ENCODE peak calls at places on chromosomes 5 and 9, in five cellular contexts. R is HuH-7; P is lung; Y is stimulated activated naive CD4-positive, alpha-beta T cell; E is stimulated activated CD8-positive, alpha-beta memory T cell treated with anti-CD3 and anti-CD28 coated beads, Interleukin-7, amount 100 ng/mL, for 24 hours. F is an unnamed sample.

GRCh38 chr5:126031989-126032716 is 391.1 kb upstream of the GRAMD2B start:
- DNase-seq in Y (no peak), E (no peak), P (no peak), R (no peak), F (no peak)

GRCh38 chr9:134870311-134870694 is 10.3 kb upstream of the FCN2 start:
- DNase-seq in Y (no peak), P (no peak), R (no peak), E (no peak), F (no peak)

GRCh38 chr5:65769539-65769938 is 47.5 kb downstream of the NLN start:
- DNase-seq in R (no peak), Y (no peak), P (no peak), E (no peak), F (no peak)

GRCh38 chr5:154197801-154198461 is 7.4 kb downstream of the GALNT10 start:
- DNase-seq in Y (no peak), P (peak), R (no peak), E (no peak), F (no peak)

GRCh38 chr9:121633736-121634135 is 17.7 kb upstream of the DAB2IP start:
- DNase-seq in Y (no peak), P (no peak), E (no peak), R (no peak), F (no peak)

GRCh38 chr9:71465392-71465791 is 302.9 kb downstream of the CEMIP2 start:
- DNase-seq in P (no peak), R (no peak), Y (no peak), E (no peak), F (no peak)

GRCh38 chr5:156529902-156530301 is 202.9 kb downstream of the SGCD start:
- DNase-seq in R (no peak), P (no peak), Y (no peak), E (no peak), F (no peak)

GRCh38 chr9:118230319-118230718 is 526.1 kb downstream of the TLR4 start:
- DNase-seq in E (no peak), P (no peak), R (no peak), Y (no peak), F (no peak)

GRCh38 chr5:149264432-149265069 is 7.1 kb upstream of the AFAP1L1 start:
- DNase-seq in E (no peak), R (peak), Y (peak), P (peak), F (no peak)

GRCh38 chr9:133771486-133772482 is 33.6 kb upstream of the SARDH start:
- DNase-seq in P (no peak), Y (no peak), R (no peak), E (no peak), F (no peak)

GRCh38 chr5:176702952-176703641 is 55.8 kb downstream of the TSPAN17 start:
- DNase-seq in P (no peak), E (no peak), R (no peak), Y (no peak), F (no peak)

GRCh38 chr9:127018935-127019334 is 103.5 kb downstream of the ANGPTL2 start:
- DNase-seq in E (no peak), P (no peak), Y (no peak), R (no peak), F (no peak)

GRCh38 chr9:14314929-14315753 is 1.2 kb upstream of the NFIB start:
- DNase-seq in Y (no peak), E (no peak), R (peak), P (peak), F (no peak)

GRCh38 chr5:110734101-110734500 is 4.7 kb upstream of the SLC25A46 start:
- DNase-seq in E (no peak), P (no peak), Y (no peak), R (no peak), F (no peak)

GRCh38 chr9:36995927-36996471 is 38.1 kb downstream of the PAX5 start:
- DNase-seq in R (peak), Y (peak), P (no peak), E (peak), F (no peak)

GRCh38 chr9:136720251-136720886 is 8.0 kb downstream of the DIPK1B start:
- DNase-seq in Y (no peak), E (no peak), P (no peak), R (no peak), F (no peak)

GRCh38 chr5:88188458-88189132 is 80.0 kb downstream of the TMEM161B start:
- DNase-seq in P (no peak), R (no peak), Y (no peak), E (no peak), F (no peak)

GRCh38 chr9:13568851-13569618 is 289.5 kb upstream of the MPDZ start:
- DNase-seq in R (no peak), Y (no peak), P (no peak), E (no peak), F (no peak)

GRCh38 chr5:154412925-154413324 is 32.9 kb upstream of the SAP30L start:
- DNase-seq in P (no peak), R (no peak), Y (no peak), E (no peak), F (no peak)

GRCh38 chr5:56025303-56025885 is 30.6 kb upstream of the IL6ST start:
- DNase-seq in E (no peak), R (peak), Y (no peak), P (no peak), F (no peak)

GRCh38 chr5:66661149-66661548 is 65.0 kb downstream of the MAST4 start:
- DNase-seq in R (no peak), Y (no peak), P (no peak), E (no peak), F (no peak)

GRCh38 chr5:136159457-136159856 is 26.8 kb downstream of the SMAD5 start:
- DNase-seq in E (no peak), P (no peak), Y (no peak), R (no peak), F (no peak)

GRCh38 chr9:81193362-81194339 is 495.7 kb downstream of the TLE1 start:
- DNase-seq in Y (no peak), E (no peak), P (no peak), R (no peak), F (no peak)

GRCh38 chr9:123131258-123131657 is 97.8 kb downstream of the GPR21 start:
- DNase-seq in R (no peak), E (no peak), Y (no peak), P (no peak), F (no peak)

GRCh38 chr5:139795074-139796001 is at the start of gene PSD2:
- DNase-seq in R (peak), P (no peak), Y (no peak), E (no peak), F (no peak)

GRCh38 chr5:71475788-71476384 is 20.4 kb downstream of the BDP1 start:
- DNase-seq in Y (no peak), E (no peak), R (peak), P (no peak), F (no peak)

GRCh38 chr5:11000517-11001353 is 239.7 kb upstream of the DAP start:
- DNase-seq in E (no peak), P (no peak), R (no peak), Y (no peak), F (no peak)

GRCh38 chr5:138336952-138337684 is 948 bp upstream of the FAM53C start:
- DNase-seq in P (peak), E (no peak), Y (peak), R (peak), F (peak)

GRCh38 chr9:128121466-128121810 is 6.1 kb downstream of the PTGES2 start:
- DNase-seq in Y (no peak), P (no peak), E (no peak), R (no peak), F (no peak)

GRCh38 chr9:69395718-69396117 is 70.7 kb downstream of the ENTREP1 start:
- DNase-seq in Y (no peak), P (no peak), R (no peak), E (no peak), F (no peak)

GRCh38 chr5:96901841-96902240 is 25.5 kb downstream of the ERAP2 start:
- DNase-seq in Y (no peak), R (no peak), E (no peak), P (no peak), F (no peak)

F was measured in omental fat pad.